ENCODE peak calls at places on chromosome 22, in eight cellular contexts. Y is foreskin keratinocyte, R is foreskin fibroblast, D is AG09319, W is left ventricle myocardium inferior, G is fibroblast of pulmonary artery, A is tibial nerve, L is cardiac muscle cell. M is an unnamed sample.
A peak's percentile ranks its signal among the peaks of the same experiment; 100 is the strongest.

GRCh38 chr22:23215294-23216204 is 35.2 kb downstream of the BCR start:
- DNase-seq in A (no peak), W (no peak), G (peak; percentile 38), L (no peak), R (peak; percentile 46), Y (peak; percentile 58), D (no peak), M (no peak)

GRCh38 chr22:43400449-43400848 is 11.4 kb upstream of the MPPED1 start:
- DNase-seq in A (no peak), G (no peak), R (no peak), Y (no peak), W (peak; percentile 59), L (no peak), D (no peak), M (no peak)

GRCh38 chr22:22697377-22698120 is 53.1 kb downstream of the GGTLC2 start:
- DNase-seq in D (no peak), L (no peak), A (no peak), W (no peak), G (no peak), R (no peak), Y (no peak), M (no peak)

GRCh38 chr22:49103314-49104052 is 724.2 kb downstream of the BRD1 start:
- DNase-seq in D (no peak), A (no peak), G (no peak), L (no peak), Y (no peak), R (no peak), W (no peak), M (no peak)

GRCh38 chr22:35900483-35901168 is 128.0 kb downstream of the RBFOX2 start:
- DNase-seq in D (no peak), G (peak; percentile 54), A (no peak), R (peak; percentile 31), L (no peak), W (no peak), Y (peak; percentile 85), M (no peak)

GRCh38 chr22:44449683-44450425 is 48.2 kb downstream of the RTL6 start:
- DNase-seq in D (no peak), Y (no peak), L (no peak), A (no peak), W (no peak), G (no peak), R (no peak), M (no peak)

GRCh38 chr22:23531283-23531921 is 48.7 kb downstream of the IGLL1 start:
- DNase-seq in G (no peak), A (no peak), R (no peak), D (no peak), Y (no peak), W (no peak), L (no peak), M (no peak)

GRCh38 chr22:36258750-36259619 is 6.1 kb downstream of the APOL1 start:
- DNase-seq in G (peak; percentile 63), L (peak; percentile 58), R (no peak), A (no peak), W (peak; percentile 34), Y (no peak), D (no peak), M (no peak)

GRCh38 chr22:24944224-24944937 is 2.1 kb downstream of the LHFPL7 start:
- DNase-seq in D (no peak), Y (no peak), A (no peak), L (no peak), R (no peak), G (no peak), W (no peak), M (no peak)

GRCh38 chr22:29702931-29703594 is 16.7 kb upstream of the CABP7 start:
- DNase-seq in D (no peak), W (peak; percentile 33), L (no peak), A (no peak), G (no peak), Y (no peak), R (no peak), M (no peak)

GRCh38 chr22:28544431-28544868 is 135.2 kb downstream of the TTC28 start:
- DNase-seq in L (no peak), W (no peak), G (no peak), A (no peak), R (no peak), D (no peak), Y (peak; percentile 64), M (no peak)

GRCh38 chr22:24156146-24156914 is 25.0 kb upstream of the SUSD2 start:
- DNase-seq in Y (peak; percentile 7), R (peak; percentile 46), W (peak; percentile 39), A (no peak), G (peak; percentile 35), L (peak; percentile 72), D (no peak), M (no peak)

GRCh38 chr22:21098099-21098671 is 52.4 kb downstream of the LRRC74B start:
- DNase-seq in L (no peak), D (no peak), A (no peak), R (no peak), Y (no peak), W (no peak), G (peak; percentile 14), M (no peak)

GRCh38 chr22:40805239-40805638 is 13.9 kb downstream of the SLC25A17 start:
- DNase-seq in R (no peak), L (no peak), G (no peak), W (no peak), A (no peak), Y (no peak), D (no peak), M (no peak)

GRCh38 chr22:30033891-30034290 is 46.4 kb upstream of the HORMAD2 start:
- DNase-seq in D (no peak), W (no peak), R (no peak), G (no peak), A (no peak), Y (no peak), L (no peak), M (no peak)

GRCh38 chr22:39297490-39298193 is 21.8 kb downstream of the RPL3 start:
- DNase-seq in Y (no peak), R (no peak), D (no peak), W (no peak), A (no peak), L (no peak), G (no peak), M (no peak)

GRCh38 chr22:36386351-36386899 is 1.3 kb downstream of the MYH9 start:
- DNase-seq in W (no peak), R (no peak), G (no peak), D (no peak), L (no peak), Y (no peak), A (no peak), M (no peak)

GRCh38 chr22:42803454-42803853 is 53.6 kb downstream of the ARFGAP3 start:
- DNase-seq in A (no peak), W (peak; percentile 58), R (no peak), G (no peak), L (no peak), D (no peak), Y (no peak), M (no peak)

GRCh38 chr22:22037740-22038139 is 55.2 kb upstream of the TOP3B start:
- DNase-seq in W (no peak), R (peak; percentile 14), Y (no peak), D (no peak), L (no peak), A (no peak), G (peak; percentile 57), M (no peak)

GRCh38 chr22:29740216-29740615 is 20.4 kb downstream of the CABP7 start:
- DNase-seq in D (no peak), L (no peak), A (no peak), G (no peak), W (no peak), Y (no peak), R (no peak), M (no peak)

GRCh38 chr22:24553597-24554315 is 1.2 kb downstream of the GUCD1 start:
- DNase-seq in A (no peak), D (no peak), W (peak; percentile 56), G (no peak), L (no peak), R (no peak), Y (peak; percentile 18), M (no peak)

GRCh38 chr22:40638261-40638660 is 1.7 kb upstream of the MRTFA start:
- DNase-seq in L (no peak), W (no peak), G (no peak), R (no peak), A (no peak), D (no peak), Y (peak; percentile 83), M (no peak)

GRCh38 chr22:22720724-22721261 is 76.4 kb downstream of the GGTLC2 start:
- DNase-seq in A (no peak), R (peak; percentile 40), D (no peak), G (peak; percentile 42), Y (no peak), L (no peak), W (no peak), M (no peak)

GRCh38 chr22:17607891-17608521 is 20.5 kb downstream of the ATP6V1E1 start:
- DNase-seq in A (no peak), L (no peak), R (no peak), G (no peak), Y (peak; percentile 30), D (no peak), W (no peak), M (no peak)

GRCh38 chr22:36191106-36191836 is 10.3 kb downstream of the APOL4 start:
- DNase-seq in W (peak; percentile 84), Y (no peak), G (peak; percentile 7), R (peak; percentile 81), A (peak; percentile 43), L (no peak), D (peak; percentile 25), M (no peak)

GRCh38 chr22:33083212-33083611 is 25.0 kb upstream of the SYN3 start:
- DNase-seq in A (no peak), G (no peak), R (no peak), L (no peak), Y (peak; percentile 44), W (no peak), D (no peak), M (no peak)
- TF ChIP-seq CTCF in A (no peak), G (no peak), R (no peak), L (no peak), Y (peak; percentile 68), W (no peak), D (no peak), M (no peak)

DNA sequence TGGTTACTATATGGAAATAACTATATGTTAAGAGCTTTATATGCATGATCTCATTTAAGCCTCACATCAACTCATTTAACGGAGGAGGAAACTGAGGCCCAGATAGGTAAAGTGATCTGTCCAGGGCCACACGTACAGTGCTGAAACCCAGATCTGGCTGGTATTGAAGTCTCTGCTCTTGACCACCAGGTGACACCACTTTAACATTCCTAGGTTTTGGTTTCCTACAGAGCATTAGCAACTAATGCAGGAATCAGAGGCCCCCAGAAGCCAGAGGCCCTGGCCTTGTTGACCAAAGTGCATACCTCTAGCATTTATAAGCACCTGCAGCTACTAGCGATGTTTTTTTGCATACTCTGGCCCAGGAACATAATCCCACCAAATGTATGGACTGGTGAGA is 12.9 kb upstream of the LIMK2 start:
- DNase-seq in W (no peak), G (peak; percentile 6), Y (no peak), R (no peak), D (no peak), A (no peak), L (no peak), M (no peak)
- TF ChIP-seq CTCF in W (peak; percentile 37), G (no peak), Y (peak; percentile 43), R (no peak), D (no peak), A (peak; percentile 7), L (no peak), M (no peak)

GRCh38 chr22:19052941-19053551 is 69.2 kb downstream of the DGCR2 start:
- DNase-seq in R (no peak), W (no peak), L (no peak), D (no peak), Y (no peak), A (no peak), G (no peak), M (no peak)
- TF ChIP-seq CTCF in R (no peak), W (no peak), L (no peak), D (no peak), Y (no peak), A (no peak), G (no peak), M (no peak)

GRCh38 chr22:47997052-47997568 is 1234.7 kb downstream of the TBC1D22A start:
- DNase-seq in L (no peak), D (no peak), G (no peak), A (no peak), W (no peak), Y (no peak), R (no peak), M (no peak)
- TF ChIP-seq CTCF in L (no peak), D (no peak), G (no peak), A (no peak), W (no peak), Y (no peak), R (no peak), M (no peak)

M was measured in mesothelial cell of epicardium.